ENCODE peak calls at places on chromosomes 5 and 9, in eight cellular contexts. V is H4; Q is mucosa of gallbladder; N is putamen; J is CD8-positive, alpha-beta memory T cell; W is activated T-cell treated with anti-CD3 and anti-CD28 coated beads, Interleukin-2, amount 50 U/mL, for 48 hours; Y is lung microvascular endothelial cell; A is coronary artery. L is an unnamed sample.
A peak's percentile ranks its signal among the peaks of the same experiment; 100 is the strongest.

GRCh38 chr5:142501890-142502289 is 177.1 kb upstream of the SPRY4 start:
- DNase-seq in Y (no peak), J (no peak), W (no peak), N (no peak), Q (no peak), A (no peak), V (no peak), L (no peak)

GRCh38 chr9:118222375-118222774 is 518.2 kb downstream of the TLR4 start:
- DNase-seq in Q (no peak), Y (no peak), N (peak; percentile 22), A (no peak), J (no peak), V (no peak), W (no peak), L (no peak)

GRCh38 chr5:138466058-138466899 is 1.0 kb downstream of the EGR1 start:
- DNase-seq in Y (peak; percentile 11), N (no peak), V (no peak), Q (no peak), J (no peak), W (peak; percentile 67), A (no peak), L (no peak)

GRCh38 chr9:12633016-12633765 is 60.0 kb upstream of the TYRP1 start:
- DNase-seq in W (no peak), Q (no peak), N (no peak), V (no peak), J (no peak), A (no peak), Y (no peak), L (no peak)

GRCh38 chr5:176648467-176649194 is 1.3 kb downstream of the TSPAN17 start:
- DNase-seq in A (no peak), J (peak; percentile 59), Q (no peak), W (peak; percentile 41), N (no peak), V (no peak), Y (no peak), L (no peak)

GRCh38 chr5:160685695-160686094 is 166.3 kb downstream of the ATP10B start:
- DNase-seq in J (no peak), N (no peak), V (peak; percentile 5), Q (peak; percentile 19), W (no peak), A (no peak), Y (no peak), L (no peak)

GRCh38 chr5:122192883-122193496 is 63.6 kb downstream of the ZNF474 start:
- DNase-seq in A (no peak), J (no peak), Q (peak; percentile 41), Y (peak; percentile 78), N (peak; percentile 72), W (no peak), V (peak; percentile 76), L (no peak)

GRCh38 chr5:151770383-151771258 is 1.1 kb upstream of the G3BP1 start:
- DNase-seq in J (no peak), W (no peak), V (no peak), A (peak; percentile 90), Y (peak; percentile 77), Q (peak; percentile 71), N (peak; percentile 72), L (peak; percentile 30)

GRCh38 chr5:179255527-179256228 is 89.6 kb downstream of the ADAMTS2 start:
- DNase-seq in Q (no peak), N (no peak), A (peak; percentile 33), Y (no peak), V (no peak), J (no peak), W (no peak), L (no peak)

GRCh38 chr9:132327537-132327936 is 27.2 kb downstream of the SETX start:
- DNase-seq in N (no peak), V (no peak), J (no peak), A (no peak), Y (no peak), Q (no peak), W (no peak), L (no peak)